ENCODE peak calls at places on chromosomes 6 and 20, in seven cellular contexts. T is NCI-H774; Q is effector memory CD4-positive, alpha-beta T cell; A is activated gamma-delta T cell treated with Interleukin-2 at 50 U/mL for 16 hours; P is activated CD8-positive, alpha-beta memory T cell treated with anti-CD3 and anti-CD28 coated beads for 4 hours; H is heart left ventricle; J is AML-193. S is an unnamed sample.

GRCh38 chr6:12605888-12606345 is 110.7 kb upstream of the PHACTR1 start:
- DNase-seq in A (no peak), H (peak), J (peak), T (peak), Q (no peak), P (no peak), S (no peak)

GRCh38 chr6:121584591-121585369 is 149.3 kb downstream of the GJA1 start:
- DNase-seq in J (no peak), A (no peak), P (no peak), Q (no peak), H (no peak), T (no peak), S (no peak)

GRCh38 chr6:101401792-101402617 is 8.5 kb downstream of the GRIK2 start:
- DNase-seq in Q (no peak), A (no peak), P (no peak), T (peak), H (no peak), J (no peak), S (no peak)

GRCh38 chr6:135183532-135184440 is 2.7 kb downstream of the MYB start:
- DNase-seq in Q (peak), J (peak), T (peak), A (peak), H (no peak), P (peak), S (peak)

GRCh38 chr6:21138359-21139094 is 455.0 kb upstream of the SOX4 start:
- DNase-seq in T (no peak), P (no peak), Q (no peak), H (no peak), J (no peak), A (no peak), S (no peak)

GRCh38 chr6:110564703-110565421 is 88.4 kb upstream of the SLC22A16 start:
- DNase-seq in H (no peak), T (no peak), J (no peak), P (no peak), A (no peak), Q (no peak), S (no peak)

GRCh38 chr6:1931817-1932216 is 313.6 kb downstream of the GMDS start:
- DNase-seq in H (no peak), J (no peak), P (no peak), Q (no peak), T (no peak), A (no peak), S (no peak)

GRCh38 chr20:62964700-62965099 is 12.2 kb downstream of the SLC17A9 start:
- DNase-seq in J (no peak), P (no peak), A (no peak), H (no peak), T (no peak), Q (no peak), S (no peak)

GRCh38 chr6:109304284-109305015 is 77.8 kb downstream of the CD164 start:
- DNase-seq in Q (no peak), H (no peak), A (no peak), T (peak), P (no peak), J (peak), S (no peak)

GRCh38 chr6:14540859-14541540 is 423.4 kb downstream of the CD83 start:
- DNase-seq in J (no peak), H (no peak), T (no peak), Q (no peak), P (no peak), A (no peak), S (no peak)

GRCh38 chr6:129197154-129197553 is 314.2 kb downstream of the LAMA2 start:
- DNase-seq in Q (no peak), P (no peak), A (no peak), T (no peak), H (no peak), J (no peak), S (no peak)

GRCh38 chr6:107411161-107411560 is 48.2 kb downstream of the PDSS2 start:
- DNase-seq in J (no peak), P (no peak), T (no peak), H (no peak), A (no peak), Q (no peak), S (no peak)

GRCh38 chr6:40444811-40445210 is 142.4 kb downstream of the LRFN2 start:
- DNase-seq in Q (no peak), J (no peak), A (no peak), H (no peak), P (no peak), T (no peak), S (no peak)

GRCh38 chr6:9851541-9852380 is 563.1 kb downstream of the TFAP2A start:
- DNase-seq in T (no peak), Q (no peak), H (no peak), P (no peak), J (peak), A (no peak), S (no peak)

GRCh38 chr6:41371461-41371991 is 36.1 kb downstream of the NCR2 start:
- DNase-seq in H (peak), J (no peak), P (no peak), A (no peak), Q (no peak), T (no peak), S (no peak)

GRCh38 chr20:31547017-31547675 is 32.9 kb downstream of the HM13 start:
- DNase-seq in Q (peak), T (peak), H (peak), J (peak), P (peak), A (peak), S (peak)

GRCh38 chr6:106748547-106749207 is 119.3 kb downstream of the QRSL1 start:
- DNase-seq in Q (no peak), P (no peak), A (no peak), T (no peak), H (no peak), J (no peak), S (no peak)

GRCh38 chr6:155177369-155177961 is 86.3 kb upstream of the CLDN20 start:
- DNase-seq in J (peak), P (no peak), Q (no peak), A (peak), H (no peak), T (peak), S (peak)

GRCh38 chr6:26494117-26494516 is 6.0 kb upstream of the BTN1A1 start:
- DNase-seq in A (no peak), H (no peak), P (no peak), Q (no peak), T (no peak), J (no peak), S (no peak)

GRCh38 chr6:81750660-81751387 is 1.7 kb downstream of the TENT5A start:
- DNase-seq in Q (no peak), H (no peak), J (no peak), T (no peak), A (no peak), P (no peak), S (no peak)

GRCh38 chr6:36126553-36127458 is 3.5 kb upstream of the MAPK13 start:
- DNase-seq in Q (no peak), P (no peak), J (no peak), T (no peak), H (no peak), A (no peak), S (no peak)

GRCh38 chr6:12331951-12332749 is 42.0 kb downstream of the EDN1 start:
- DNase-seq in T (no peak), H (no peak), J (no peak), A (no peak), P (no peak), Q (no peak), S (no peak)

GRCh38 chr6:143878272-143878760 is 14.0 kb downstream of the ZC2HC1B start:
- DNase-seq in Q (no peak), T (no peak), J (no peak), P (no peak), H (no peak), A (no peak), S (no peak)

GRCh38 chr6:89745728-89746127 is 73.9 kb downstream of the MDN1 start:
- DNase-seq in P (no peak), A (no peak), T (no peak), J (no peak), H (no peak), Q (no peak), S (no peak)

GRCh38 chr6:144582939-144583613 is 297.9 kb downstream of the UTRN start:
- DNase-seq in H (peak), Q (peak), A (peak), T (peak), J (peak), P (peak), S (peak)

GRCh38 chr6:15362274-15363160 is 116.6 kb downstream of the JARID2 start:
- DNase-seq in J (no peak), A (no peak), T (no peak), Q (no peak), P (no peak), H (no peak), S (no peak)

GRCh38 chr6:37244430-37245310 is 12.9 kb upstream of the TBC1D22B start:
- DNase-seq in T (peak), H (peak), A (no peak), P (no peak), J (peak), Q (no peak), S (no peak)

GRCh38 chr6:24929255-24929654 is 6.5 kb downstream of the RIPOR2 start:
- DNase-seq in Q (no peak), T (no peak), J (no peak), A (no peak), H (no peak), P (no peak), S (no peak)

GRCh38 chr6:26157150-26157837 is 70.1 kb downstream of the HFE start:
- DNase-seq in T (peak), A (peak), J (no peak), P (peak), Q (peak), H (peak), S (peak)

GRCh38 chr6:27474172-27474465 is 1.2 kb upstream of the ZNF184 start:
- DNase-seq in Q (no peak), H (no peak), T (no peak), J (no peak), P (no peak), A (no peak), S (no peak)

GRCh38 chr6:16882230-16882629 is 121.0 kb upstream of the ATXN1 start:
- DNase-seq in A (no peak), T (no peak), P (no peak), H (no peak), J (no peak), Q (no peak), S (no peak)

GRCh38 chr20:15842872-15843271 is 730.4 kb downstream of the KIF16B start:
- DNase-seq in H (no peak), P (no peak), J (no peak), T (no peak), Q (no peak), A (no peak), S (no peak)

GRCh38 chr6:57198926-57199636 is 23.0 kb downstream of the RAB23 start:
- DNase-seq in A (no peak), P (no peak), T (no peak), J (no peak), Q (no peak), H (no peak), S (no peak)

GRCh38 chr20:42697962-42698361 is 491.7 kb downstream of the PTPRT start:
- DNase-seq in A (no peak), Q (no peak), H (no peak), P (no peak), T (no peak), J (no peak), S (no peak)

GRCh38 chr20:62741191-62741676 is 32.6 kb downstream of the NTSR1 start:
- DNase-seq in A (no peak), Q (no peak), P (no peak), H (no peak), T (no peak), J (no peak), S (no peak)

GRCh38 chr20:63941282-63942060 is 14.7 kb downstream of the UCKL1 start:
- DNase-seq in P (no peak), A (peak), J (no peak), H (no peak), Q (peak), T (no peak), S (no peak)

GRCh38 chr20:43543138-43543537 is 15.7 kb upstream of the SGK2 start:
- DNase-seq in T (no peak), J (no peak), P (no peak), H (no peak), A (no peak), Q (no peak), S (no peak)

GRCh38 chr6:13116155-13116554 is 212.2 kb downstream of the TBC1D7 start:
- DNase-seq in H (no peak), T (no peak), Q (no peak), J (peak), P (no peak), A (no peak), S (no peak)

S was measured in stimulated activated CD4-positive, alpha-beta T cell treated with anti-CD3 and anti-CD28 coated beads, Interleukin-1b, Interleukin-23, amount 100 ng/mL, for 24 hours.